ENCODE peak calls at places on chromosome 6, in eight cellular contexts. T, I, S, W, B, L, N and F are unnamed samples.

GRCh38 chr6:118799826-118800225 is 94.1 kb upstream of the ASF1A start:
- DNase-seq in W (no peak), S (no peak), B (no peak), T (no peak), N (no peak), L (no peak), I (no peak), F (no peak)

GRCh38 chr6:3392059-3392458 is 64.8 kb downstream of the SLC22A23 start:
- DNase-seq in I (no peak), T (no peak), W (no peak), S (no peak), L (no peak), N (no peak), B (no peak), F (no peak)

GRCh38 chr6:117304446-117304845 is 39.1 kb downstream of the VGLL2 start:
- DNase-seq in L (no peak), I (no peak), T (no peak), S (no peak), W (no peak), B (no peak), N (no peak), F (no peak)

GRCh38 chr6:107697682-107698081 is 126.4 kb downstream of the SCML4 start:
- DNase-seq in L (no peak), W (no peak), I (no peak), T (peak), B (no peak), S (no peak), N (peak), F (no peak)

GRCh38 chr6:111769365-111770127 is 103.7 kb downstream of the FYN start:
- DNase-seq in B (no peak), L (no peak), T (no peak), W (no peak), N (no peak), S (no peak), I (no peak), F (no peak)

GRCh38 chr6:106520711-106521367 is 108.5 kb downstream of the RTN4IP1 start:
- DNase-seq in S (peak), B (peak), T (no peak), W (no peak), N (no peak), L (no peak), I (no peak), F (peak)

GRCh38 chr6:151765444-151765886 is 42.0 kb upstream of the ESR1 start:
- DNase-seq in N (peak), S (peak), T (peak), L (no peak), W (peak), I (peak), B (peak), F (no peak)

GRCh38 chr6:89002523-89002922 is 39.1 kb upstream of the RNGTT start:
- DNase-seq in S (no peak), T (no peak), I (no peak), B (no peak), W (no peak), N (no peak), L (no peak), F (no peak)

GRCh38 chr6:71489736-71490135 is 201.1 kb downstream of the OGFRL1 start:
- DNase-seq in L (no peak), W (no peak), S (no peak), I (no peak), T (peak), N (peak), B (no peak), F (no peak)

GRCh38 chr6:44712353-44713147 is 325.0 kb downstream of the CDC5L start:
- DNase-seq in L (no peak), B (no peak), N (no peak), S (no peak), W (no peak), T (no peak), I (no peak), F (no peak)

GRCh38 chr6:29620629-29621028 is 12.4 kb downstream of the GABBR1 start:
- DNase-seq in I (no peak), B (no peak), L (no peak), S (no peak), N (no peak), W (no peak), T (no peak), F (no peak)

GRCh38 chr6:158382491-158382890 is 70.2 kb downstream of the TULP4 start:
- DNase-seq in B (no peak), L (no peak), W (no peak), S (no peak), T (no peak), N (no peak), I (no peak), F (no peak)

GRCh38 chr6:149060985-149061760 is 256.3 kb upstream of the TAB2 start:
- DNase-seq in L (no peak), B (no peak), I (no peak), N (no peak), S (no peak), T (peak), W (no peak), F (no peak)

GRCh38 chr6:157410088-157410487 is 29.1 kb downstream of the ZDHHC14 start:
- DNase-seq in I (no peak), T (no peak), N (peak), L (no peak), B (no peak), W (no peak), S (no peak), F (no peak)

GRCh38 chr6:142846459-142846831 is 98.5 kb downstream of the HIVEP2 start:
- DNase-seq in S (no peak), I (no peak), T (peak), B (no peak), L (no peak), N (peak), W (no peak), F (no peak)

GRCh38 chr6:14841901-14842421 is 403.9 kb upstream of the JARID2 start:
- DNase-seq in L (no peak), B (no peak), I (no peak), N (peak), T (peak), W (no peak), S (no peak), F (no peak)

GRCh38 chr6:150439373-150439772 is 70.6 kb downstream of the IYD start:
- DNase-seq in N (no peak), T (no peak), S (no peak), I (no peak), L (no peak), W (no peak), B (no peak), F (no peak)

GRCh38 chr6:108831104-108831503 is 17.1 kb upstream of the ARMC2 start:
- DNase-seq in N (no peak), W (no peak), L (no peak), I (peak), S (no peak), T (no peak), B (no peak), F (no peak)

GRCh38 chr6:116764961-116765841 is at the start of gene FAM162B:
- DNase-seq in B (no peak), I (no peak), T (peak), S (peak), N (peak), W (no peak), L (no peak), F (peak)

GRCh38 chr6:5531853-5532375 is 270.6 kb downstream of the FARS2 start:
- DNase-seq in W (no peak), N (no peak), L (no peak), T (no peak), B (no peak), S (no peak), I (no peak), F (no peak)

GRCh38 chr6:42696526-42697267 is 25.7 kb downstream of the PRPH2 start:
- DNase-seq in S (no peak), T (peak), L (no peak), N (peak), B (no peak), W (no peak), I (no peak), F (no peak)

GRCh38 chr6:134826889-134827737 is 122.8 kb downstream of the ALDH8A1 start:
- DNase-seq in L (peak), W (no peak), N (peak), I (no peak), S (no peak), T (peak), B (no peak), F (no peak)

GRCh38 chr6:95279641-95280040 is 297.7 kb upstream of the MANEA start:
- DNase-seq in S (no peak), I (no peak), L (no peak), B (no peak), N (no peak), T (no peak), W (no peak), F (no peak)

GRCh38 chr6:32200711-32201475 is 8.4 kb upstream of the GPSM3 start:
- DNase-seq in L (no peak), N (no peak), S (no peak), B (no peak), W (no peak), I (no peak), T (no peak), F (no peak)

GRCh38 chr6:128073389-128073788 is 172.5 kb upstream of the THEMIS start:
- DNase-seq in T (no peak), B (no peak), S (no peak), N (no peak), L (no peak), W (no peak), I (no peak), F (no peak)

GRCh38 chr6:73388800-73389512 is 5.7 kb upstream of the DDX43 start:
- DNase-seq in S (peak), I (no peak), L (no peak), N (peak), B (peak), W (no peak), T (peak), F (peak)

GRCh38 chr6:148846778-148847761 is 100.2 kb downstream of the UST start:
- DNase-seq in T (peak), N (no peak), B (peak), W (no peak), S (no peak), L (no peak), I (no peak), F (no peak)

GRCh38 chr6:142867988-142868818 is 76.8 kb downstream of the HIVEP2 start:
- DNase-seq in I (no peak), B (no peak), N (no peak), S (no peak), L (no peak), W (no peak), T (peak), F (no peak)

GRCh38 chr6:81265106-81265505 is 487.4 kb downstream of the TENT5A start:
- DNase-seq in N (peak), I (no peak), W (no peak), T (peak), L (no peak), S (no peak), B (no peak), F (no peak)

GRCh38 chr6:14292119-14292518 is 174.5 kb downstream of the CD83 start:
- DNase-seq in L (no peak), S (no peak), T (no peak), W (no peak), N (no peak), I (no peak), B (no peak), F (no peak)

GRCh38 chr6:9332241-9332640 is 896.9 kb upstream of the SLC35B3 start:
- DNase-seq in N (no peak), W (no peak), B (no peak), S (no peak), T (no peak), I (no peak), L (no peak), F (no peak)

GRCh38 chr6:327538-328183 is 35.4 kb downstream of the DUSP22 start:
- DNase-seq in T (peak), S (no peak), W (no peak), L (no peak), N (peak), I (no peak), B (no peak), F (no peak)

GRCh38 chr6:79330723-79331122 is 96.2 kb upstream of the HMGN3 start:
- DNase-seq in B (no peak), T (no peak), S (no peak), L (no peak), N (no peak), W (no peak), I (no peak), F (no peak)

GRCh38 chr6:165055231-165055630 is 254.2 kb downstream of the C6orf118 start:
- DNase-seq in W (no peak), L (no peak), I (no peak), S (no peak), B (no peak), N (peak), T (no peak), F (no peak)

GRCh38 chr6:161003336-161003735 is 11.8 kb downstream of the MAP3K4 start:
- DNase-seq in S (no peak), N (no peak), L (no peak), I (no peak), T (no peak), B (no peak), W (no peak), F (no peak)

GRCh38 chr6:81553246-81553645 is 199.2 kb downstream of the TENT5A start:
- DNase-seq in N (peak), T (peak), B (no peak), S (no peak), I (no peak), L (no peak), W (no peak), F (no peak)